ENCODE peak calls at places on chromosome 15, in four cellular contexts. One of them, this sample, is unnamed.

GRCh38 chr15:31255732-31256384 is 70.8 kb upstream of the KLF13 start:
- DNase-seq in OCI-LY7: peak; percentile 61
- DNase-seq in NT2/D1: no peak
- DNase-seq in ELR: no peak
- DNase-seq in this sample: no peak

GRCh38 chr15:47431501-47431900 is 285.8 kb upstream of the SEMA6D start:
- DNase-seq in NT2/D1: no peak
- DNase-seq in ELR: peak; percentile 55
- DNase-seq in OCI-LY7: no peak
- DNase-seq in this sample: no peak

GRCh38 chr15:36278219-36278618 is 301.2 kb upstream of the CDIN1 start:
- DNase-seq in NT2/D1: no peak
- DNase-seq in OCI-LY7: no peak
- DNase-seq in ELR: peak; percentile 67
- DNase-seq in this sample: peak; percentile 57

GRCh38 chr15:71207141-71207540 is 91.9 kb downstream of the THSD4 start:
- DNase-seq in NT2/D1: no peak
- DNase-seq in OCI-LY7: no peak
- DNase-seq in ELR: no peak
- DNase-seq in this sample: no peak

GRCh38 chr15:27601239-27601942 is 497.7 kb downstream of the OCA2 start:
- DNase-seq in OCI-LY7: no peak
- DNase-seq in ELR: no peak
- DNase-seq in NT2/D1: peak; percentile 2
- DNase-seq in this sample: no peak

GRCh38 chr15:56038015-56038414 is 44.6 kb upstream of the NEDD4 start:
- DNase-seq in OCI-LY7: peak; percentile 12
- DNase-seq in ELR: peak; percentile 68
- DNase-seq in NT2/D1: no peak
- DNase-seq in this sample: no peak

GRCh38 chr15:57384816-57385215 is 8.5 kb downstream of the CGNL1 start:
- DNase-seq in ELR: no peak
- DNase-seq in OCI-LY7: no peak
- DNase-seq in NT2/D1: no peak
- DNase-seq in this sample: no peak

GRCh38 chr15:52960283-52960682 is 170.1 kb upstream of the ONECUT1 start:
- DNase-seq in NT2/D1: no peak
- DNase-seq in OCI-LY7: no peak
- DNase-seq in ELR: no peak
- DNase-seq in this sample: no peak

GRCh38 chr15:57135800-57136199 is 217.4 kb downstream of the TCF12 start:
- DNase-seq in OCI-LY7: no peak
- DNase-seq in NT2/D1: no peak
- DNase-seq in ELR: no peak
- DNase-seq in this sample: no peak

GRCh38 chr15:95760508-95760907 is 570.0 kb upstream of the NR2F2 start:
- DNase-seq in NT2/D1: peak; percentile 57
- DNase-seq in ELR: peak; percentile 32
- DNase-seq in OCI-LY7: no peak
- DNase-seq in this sample: peak; percentile 72

GRCh38 chr15:100457201-100457600 is 71.5 kb downstream of the CERS3 start:
- DNase-seq in NT2/D1: no peak
- DNase-seq in OCI-LY7: no peak
- DNase-seq in ELR: peak; percentile 8
- DNase-seq in this sample: peak; percentile 54

GRCh38 chr15:41501191-41501917 is 7.7 kb downstream of the ITPKA start:
- DNase-seq in NT2/D1: no peak
- DNase-seq in OCI-LY7: peak; percentile 23
- DNase-seq in ELR: no peak
- DNase-seq in this sample: peak; percentile 64

GRCh38 chr15:58559904-58560588 is 128.3 kb downstream of the LIPC start:
- DNase-seq in OCI-LY7: no peak
- DNase-seq in NT2/D1: no peak
- DNase-seq in ELR: no peak
- DNase-seq in this sample: no peak

GRCh38 chr15:66894986-66895780 is 170.2 kb upstream of the SMAD3 start:
- DNase-seq in OCI-LY7: no peak
- DNase-seq in ELR: peak; percentile 31
- DNase-seq in NT2/D1: no peak
- DNase-seq in this sample: no peak

GRCh38 chr15:52765779-52766178 is 24.4 kb downstream of the ONECUT1 start:
- DNase-seq in NT2/D1: no peak
- DNase-seq in ELR: peak; percentile 27
- DNase-seq in OCI-LY7: no peak
- DNase-seq in this sample: peak; percentile 60